ENCODE peak calls at places on chromosome 13, in four cellular contexts. L is fibroblast of lung, O is GM10248, M is neural crest cell. B is an unnamed sample.

GRCh38 chr13:28843594-28843993 is 23.5 kb downstream of the MTUS2 start:
- DNase-seq in M (no peak), L (no peak), O (no peak), B (no peak)

GRCh38 chr13:44843403-44843802 is 145.9 kb downstream of the NUFIP1 start:
- DNase-seq in L (peak; percentile 85), M (no peak), O (no peak), B (no peak)

GRCh38 chr13:85509512-85509911 is 289.7 kb downstream of the SLITRK6 start:
- DNase-seq in M (no peak), L (peak; percentile 60), O (no peak), B (no peak)

GRCh38 chr13:23352161-23352560 is 81.3 kb downstream of the SACS start:
- DNase-seq in L (no peak), O (no peak), M (no peak), B (no peak)

GRCh38 chr13:46578590-46578975 is 25.6 kb downstream of the LRCH1 start:
- DNase-seq in M (no peak), L (no peak), O (peak; percentile 65), B (peak; percentile 26)

GRCh38 chr13:59422646-59423045 is 741.1 kb downstream of the DIAPH3 start:
- DNase-seq in M (no peak), L (no peak), O (no peak), B (no peak)

GRCh38 chr13:33252103-33252502 is 33.5 kb downstream of the STARD13 start:
- DNase-seq in O (no peak), M (no peak), L (no peak), B (no peak)

GRCh38 chr13:75855216-75855615 is 219.1 kb downstream of the LMO7 start:
- DNase-seq in O (no peak), M (no peak), L (no peak), B (no peak)

GRCh38 chr13:43307921-43308433 is 284.6 kb downstream of the DNAJC15 start:
- DNase-seq in O (peak; percentile 59), M (no peak), L (peak; percentile 77), B (peak; percentile 37)

GRCh38 chr13:36026556-36026955 is 104.6 kb downstream of the DCLK1 start:
- DNase-seq in O (no peak), M (no peak), L (no peak), B (no peak)

GRCh38 chr13:97528518-97528917 is 94.5 kb downstream of the RAP2A start:
- DNase-seq in L (no peak), M (no peak), O (no peak), B (no peak)

GRCh38 chr13:37144661-37145060 is 39.2 kb upstream of the CSNK1A1L start:
- DNase-seq in L (peak; percentile 88), M (no peak), O (no peak), B (no peak)

GRCh38 chr13:21672811-21673591 is 2.1 kb downstream of the FGF9 start:
- DNase-seq in M (no peak), O (peak; percentile 14), L (no peak), B (peak; percentile 18)

GRCh38 chr13:103099894-103100293 is 33.7 kb upstream of the SLC10A2 start:
- DNase-seq in M (no peak), L (no peak), O (no peak), B (no peak)

GRCh38 chr13:74205313-74205690 is 71.1 kb upstream of the KLF12 start:
- DNase-seq in O (no peak), L (peak; percentile 62), M (no peak), B (no peak)

GRCh38 chr13:100334209-100334608 is 245.3 kb downstream of the PCCA start:
- DNase-seq in M (no peak), O (no peak), L (no peak), B (no peak)

GRCh38 chr13:79837741-79838450 is 356.9 kb downstream of the NDFIP2 start:
- DNase-seq in L (peak; percentile 82), O (no peak), M (no peak), B (no peak)

GRCh38 chr13:49664606-49665005 is 26.7 kb downstream of the EBPL start:
- DNase-seq in O (no peak), L (no peak), M (no peak), B (no peak)

GRCh38 chr13:62093984-62094383 is 678.3 kb upstream of the PCDH20 start:
- DNase-seq in L (no peak), M (no peak), O (no peak), B (no peak)

GRCh38 chr13:97417698-97418097 is 16.3 kb upstream of the RAP2A start:
- DNase-seq in O (no peak), L (no peak), M (no peak), B (no peak)

GRCh38 chr13:95858286-95859075 is 181.5 kb downstream of the DNAJC3 start:
- DNase-seq in M (no peak), O (no peak), L (peak; percentile 57), B (no peak)

GRCh38 chr13:28854657-28855056 is 34.5 kb downstream of the MTUS2 start:
- DNase-seq in O (no peak), L (no peak), M (no peak), B (peak; percentile 26)

GRCh38 chr13:25204843-25205242 is 32.8 kb upstream of the AMER2 start:
- DNase-seq in O (no peak), L (no peak), M (no peak), B (no peak)

GRCh38 chr13:105070452-105070851 is 1465.0 kb downstream of the EFNB2 start:
- DNase-seq in O (no peak), M (no peak), L (no peak), B (no peak)

GRCh38 chr13:50131998-50132936 is 117.0 kb downstream of the KCNRG start:
- DNase-seq in M (no peak), L (no peak), O (no peak), B (peak; percentile 15)

GRCh38 chr13:104140557-104140956 is 1074.3 kb upstream of the SLC10A2 start:
- DNase-seq in L (peak; percentile 73), O (no peak), M (no peak), B (no peak)

GRCh38 chr13:49690133-49690989 is 925 bp downstream of the EBPL start:
- DNase-seq in L (peak; percentile 68), O (no peak), M (no peak), B (no peak)

GRCh38 chr13:27607125-27607524 is 13.2 kb downstream of the LNX2 start:
- DNase-seq in M (no peak), O (no peak), L (peak; percentile 85), B (no peak)

GRCh38 chr13:38429916-38430315 is 80.3 kb downstream of the UFM1 start:
- DNase-seq in M (no peak), O (no peak), L (no peak), B (no peak)

GRCh38 chr13:65964672-65965071 is 1265.5 kb downstream of the PCDH9 start:
- DNase-seq in L (no peak), O (no peak), M (no peak), B (no peak)

GRCh38 chr13:85710545-85710944 is 88.7 kb downstream of the SLITRK6 start:
- DNase-seq in L (no peak), M (no peak), O (no peak), B (no peak)

DNA sequence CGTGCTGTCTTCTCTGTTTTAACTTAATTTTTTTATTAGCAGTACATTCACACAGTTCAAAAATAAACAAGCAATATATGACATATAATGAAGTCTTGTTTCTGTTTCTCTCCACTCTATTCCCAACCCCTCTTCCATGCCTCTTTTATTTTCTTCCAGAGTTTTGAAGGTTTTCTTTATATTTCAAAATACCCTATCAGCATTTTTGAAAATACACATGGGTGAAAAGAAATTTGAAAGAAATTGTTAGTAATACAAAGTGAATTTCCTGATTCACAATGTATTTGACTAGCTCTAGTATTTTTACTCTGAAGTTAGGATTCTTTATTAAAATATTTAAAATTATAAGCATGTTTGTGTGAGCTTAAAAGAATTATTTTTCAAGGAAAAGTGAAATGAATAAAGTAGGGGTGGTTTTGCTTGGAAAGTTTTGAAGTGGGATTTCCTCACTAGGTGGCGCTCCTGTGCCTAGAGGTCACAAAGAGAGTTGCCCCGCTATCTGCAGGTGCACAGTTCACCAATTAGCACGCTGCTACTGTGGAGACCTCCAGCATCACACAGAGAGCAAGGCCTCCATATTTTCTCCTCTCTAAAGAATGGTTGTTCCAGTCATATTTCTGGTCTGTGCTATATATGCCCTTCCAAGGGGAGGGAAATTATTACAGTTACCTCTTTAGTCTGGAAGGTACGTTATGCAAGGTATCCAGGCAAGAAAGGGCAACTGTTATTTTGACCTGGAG is 37.6 kb downstream of the SOX21 start:
- DNase-seq in M (peak; percentile 72), O (peak; percentile 48), L (peak; percentile 18), B (peak; percentile 75)
- TF ChIP-seq CTCF in M (peak; percentile 83), O (peak; percentile 59), L (peak; percentile 70), B (peak; percentile 72)

GRCh38 chr13:110812869-110813645 is 99.6 kb downstream of the ING1 start:
- DNase-seq in L (no peak), O (no peak), M (no peak), B (no peak)

GRCh38 chr13:110811751-110812110 is 98.2 kb downstream of the ING1 start:
- DNase-seq in O (no peak), M (no peak), L (no peak), B (no peak)

GRCh38 chr13:110812111-110812868 is 98.8 kb downstream of the ING1 start:
- DNase-seq in L (peak; percentile 25), M (no peak), O (no peak), B (no peak)

GRCh38 chr13:110815471-110816204 is 99.2 kb downstream of the ANKRD10 start:
- DNase-seq in L (no peak), M (no peak), O (no peak), B (no peak)

GRCh38 chr13:110813646-110814624 is 100.4 kb downstream of the ING1 start:
- DNase-seq in M (no peak), O (no peak), L (no peak), B (no peak)
- TF ChIP-seq CTCF in M (peak; percentile 18), O (no peak), L (no peak), B (no peak)

GRCh38 chr13:101711307-101712025 is 259.0 kb downstream of the ITGBL1 start:
- DNase-seq in L (no peak), O (no peak), M (no peak), B (no peak)

GRCh38 chr13:101709952-101710351 is 257.5 kb downstream of the ITGBL1 start:
- DNase-seq in L (no peak), O (no peak), M (no peak), B (no peak)

GRCh38 chr13:101707659-101708058 is 255.2 kb downstream of the ITGBL1 start:
- DNase-seq in L (no peak), M (no peak), O (no peak), B (no peak)

GRCh38 chr13:101706651-101707050 is 254.2 kb downstream of the ITGBL1 start:
- DNase-seq in O (no peak), M (no peak), L (peak; percentile 80), B (no peak)

DNA sequence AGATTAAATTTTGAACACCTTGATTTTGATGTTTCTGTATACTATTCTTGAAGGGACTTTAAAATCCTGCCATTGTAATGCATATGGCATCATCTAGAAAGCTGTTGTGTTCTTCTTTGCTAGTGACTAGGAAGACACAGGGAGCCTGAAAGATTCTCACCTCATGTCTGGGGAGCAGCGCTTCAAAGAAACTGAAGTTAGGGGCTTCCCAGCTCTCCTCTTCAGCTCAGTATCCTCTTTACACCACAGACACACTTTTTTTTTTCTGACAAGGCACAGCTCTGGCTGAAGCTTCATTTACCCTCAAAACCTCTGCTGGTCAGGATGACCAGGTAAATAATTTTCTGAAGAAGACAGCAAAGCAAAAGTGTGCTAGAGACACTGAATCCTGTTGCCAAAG is 255.6 kb downstream of the ITGBL1 start:
- DNase-seq in M (no peak), O (no peak), L (no peak), B (no peak)
- TF ChIP-seq CTCF in M (no peak), O (no peak), L (no peak), B (no peak)

DNA sequence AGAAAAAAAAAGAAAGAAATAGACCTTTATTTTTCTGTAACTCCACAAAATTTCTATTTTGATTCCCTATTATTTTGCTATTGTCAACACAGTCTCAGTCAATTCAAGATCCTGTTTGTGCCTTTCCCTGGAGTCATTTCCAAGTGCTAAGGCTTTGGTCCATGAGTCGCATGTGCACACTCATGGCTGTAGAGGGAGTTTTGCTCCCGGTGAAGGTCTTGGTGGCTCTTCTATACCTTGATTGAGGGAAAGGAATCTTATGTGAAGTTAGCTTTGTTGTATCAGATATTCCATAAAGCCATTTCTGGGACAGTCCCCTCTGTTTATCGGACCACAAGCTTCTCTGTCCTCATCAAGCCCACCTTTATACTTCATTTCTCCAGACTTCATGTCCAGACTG is 58.7 kb upstream of the ALOX5AP start:
- DNase-seq in O (no peak), M (no peak), L (peak; percentile 29), B (no peak)
- TF ChIP-seq CTCF in O (no peak), M (peak; percentile 25), L (peak; percentile 41), B (peak; percentile 33)

B was measured in nephron progenitor cell.